ENCODE peak calls at places on chromosomes 13 and 19, in eight cellular contexts. One of them, this sample, is unnamed.

GRCh38 chr13:74206855-74207254 is 72.7 kb upstream of the KLF12 start:
- DNase-seq in B cell: no peak
- DNase-seq in pancreas: no peak
- DNase-seq in choroid plexus epithelial cell: no peak
- DNase-seq in lower leg skin: no peak
- DNase-seq in BJ: no peak
- DNase-seq in GM06990: no peak
- DNase-seq in GM23338: no peak
- DNase-seq in this sample: no peak

GRCh38 chr13:80276371-80277289 is 64.3 kb downstream of the SPRY2 start:
- DNase-seq in B cell: no peak
- DNase-seq in pancreas: no peak
- DNase-seq in choroid plexus epithelial cell: peak
- DNase-seq in lower leg skin: no peak
- DNase-seq in BJ: no peak
- DNase-seq in GM06990: no peak
- DNase-seq in GM23338: peak
- DNase-seq in this sample: no peak

GRCh38 chr19:15926484-15926883 is 7.8 kb downstream of the CYP4F11 start:
- DNase-seq in B cell: no peak
- DNase-seq in pancreas: peak
- DNase-seq in choroid plexus epithelial cell: no peak
- DNase-seq in lower leg skin: no peak
- DNase-seq in BJ: no peak
- DNase-seq in GM06990: no peak
- DNase-seq in GM23338: no peak
- DNase-seq in this sample: no peak

GRCh38 chr19:5263615-5264014 is 77.0 kb downstream of the PTPRS start:
- DNase-seq in B cell: no peak
- DNase-seq in pancreas: no peak
- DNase-seq in choroid plexus epithelial cell: no peak
- DNase-seq in lower leg skin: no peak
- DNase-seq in BJ: no peak
- DNase-seq in GM06990: no peak
- DNase-seq in GM23338: no peak
- DNase-seq in this sample: no peak

GRCh38 chr19:53775524-53775923 is 48.6 kb downstream of the NLRP12 start:
- DNase-seq in B cell: no peak
- DNase-seq in pancreas: no peak
- DNase-seq in choroid plexus epithelial cell: no peak
- DNase-seq in lower leg skin: no peak
- DNase-seq in BJ: no peak
- DNase-seq in GM06990: no peak
- DNase-seq in GM23338: no peak
- DNase-seq in this sample: no peak

GRCh38 chr19:17210296-17210695 is 4.9 kb upstream of the USE1 start:
- DNase-seq in B cell: no peak
- DNase-seq in pancreas: no peak
- DNase-seq in choroid plexus epithelial cell: no peak
- DNase-seq in lower leg skin: no peak
- DNase-seq in BJ: no peak
- DNase-seq in GM06990: no peak
- DNase-seq in GM23338: no peak
- DNase-seq in this sample: no peak

GRCh38 chr13:40980466-40980865 is 38.6 kb downstream of the ELF1 start:
- DNase-seq in B cell: no peak
- DNase-seq in pancreas: no peak
- DNase-seq in choroid plexus epithelial cell: no peak
- DNase-seq in lower leg skin: no peak
- DNase-seq in BJ: no peak
- DNase-seq in GM06990: no peak
- DNase-seq in GM23338: no peak
- DNase-seq in this sample: no peak

GRCh38 chr19:2171349-2172145 is 7.8 kb downstream of the DOT1L start:
- DNase-seq in B cell: peak
- DNase-seq in pancreas: peak
- DNase-seq in choroid plexus epithelial cell: peak
- DNase-seq in lower leg skin: no peak
- DNase-seq in BJ: no peak
- DNase-seq in GM06990: peak
- DNase-seq in GM23338: peak
- DNase-seq in this sample: no peak

GRCh38 chr19:610801-611505 is 21.3 kb downstream of the HCN2 start:
- DNase-seq in B cell: no peak
- DNase-seq in pancreas: no peak
- DNase-seq in choroid plexus epithelial cell: peak
- DNase-seq in lower leg skin: no peak
- DNase-seq in BJ: no peak
- DNase-seq in GM06990: peak
- DNase-seq in GM23338: no peak
- DNase-seq in this sample: peak

GRCh38 chr19:32869369-32870153 is at the start of gene SLC7A9:
- DNase-seq in B cell: no peak
- DNase-seq in pancreas: no peak
- DNase-seq in choroid plexus epithelial cell: no peak
- DNase-seq in lower leg skin: peak
- DNase-seq in BJ: no peak
- DNase-seq in GM06990: no peak
- DNase-seq in GM23338: no peak
- DNase-seq in this sample: peak

GRCh38 chr13:30141773-30142501 is 165.4 kb downstream of the KATNAL1 start:
- DNase-seq in B cell: no peak
- DNase-seq in pancreas: no peak
- DNase-seq in choroid plexus epithelial cell: no peak
- DNase-seq in lower leg skin: no peak
- DNase-seq in BJ: no peak
- DNase-seq in GM06990: no peak
- DNase-seq in GM23338: no peak
- DNase-seq in this sample: no peak

GRCh38 chr19:40896418-40896796 is 14.4 kb upstream of the CYP2A7 start:
- DNase-seq in B cell: no peak
- DNase-seq in pancreas: no peak
- DNase-seq in choroid plexus epithelial cell: no peak
- DNase-seq in lower leg skin: no peak
- DNase-seq in BJ: no peak
- DNase-seq in GM06990: no peak
- DNase-seq in GM23338: no peak
- DNase-seq in this sample: no peak

GRCh38 chr13:64709079-64709478 is 2521.1 kb downstream of the PCDH9 start:
- DNase-seq in B cell: no peak
- DNase-seq in pancreas: no peak
- DNase-seq in choroid plexus epithelial cell: peak
- DNase-seq in lower leg skin: no peak
- DNase-seq in BJ: no peak
- DNase-seq in GM06990: no peak
- DNase-seq in GM23338: no peak
- DNase-seq in this sample: no peak

GRCh38 chr13:75636339-75637095 is 387 bp downstream of the LMO7 start:
- DNase-seq in B cell: peak
- DNase-seq in pancreas: peak
- DNase-seq in choroid plexus epithelial cell: peak
- DNase-seq in lower leg skin: no peak
- DNase-seq in BJ: no peak
- DNase-seq in GM06990: peak
- DNase-seq in GM23338: peak
- DNase-seq in this sample: no peak

GRCh38 chr13:51539887-51540286 is 44.4 kb upstream of the WDFY2 start:
- DNase-seq in B cell: no peak
- DNase-seq in pancreas: no peak
- DNase-seq in choroid plexus epithelial cell: peak
- DNase-seq in lower leg skin: no peak
- DNase-seq in BJ: no peak
- DNase-seq in GM06990: no peak
- DNase-seq in GM23338: no peak
- DNase-seq in this sample: no peak

GRCh38 chr19:8036438-8037099 is 16.0 kb upstream of the CCL25 start:
- DNase-seq in B cell: no peak
- DNase-seq in pancreas: no peak
- DNase-seq in choroid plexus epithelial cell: no peak
- DNase-seq in lower leg skin: no peak
- DNase-seq in BJ: no peak
- DNase-seq in GM06990: no peak
- DNase-seq in GM23338: no peak
- DNase-seq in this sample: no peak

GRCh38 chr13:54449922-54450321 is 1421.3 kb downstream of the OLFM4 start:
- DNase-seq in B cell: no peak
- DNase-seq in pancreas: no peak
- DNase-seq in choroid plexus epithelial cell: no peak
- DNase-seq in lower leg skin: no peak
- DNase-seq in BJ: no peak
- DNase-seq in GM06990: no peak
- DNase-seq in GM23338: peak
- DNase-seq in this sample: no peak

GRCh38 chr13:35475960-35476943 is at the start of gene MAB21L1:
- DNase-seq in B cell: peak
- DNase-seq in pancreas: no peak
- DNase-seq in choroid plexus epithelial cell: peak
- DNase-seq in lower leg skin: peak
- DNase-seq in BJ: peak
- DNase-seq in GM06990: no peak
- DNase-seq in GM23338: peak
- DNase-seq in this sample: no peak

GRCh38 chr19:48308695-48309586 is 16.4 kb upstream of the EMP3 start:
- DNase-seq in B cell: no peak
- DNase-seq in pancreas: no peak
- DNase-seq in choroid plexus epithelial cell: peak
- DNase-seq in lower leg skin: no peak
- DNase-seq in BJ: no peak
- DNase-seq in GM06990: no peak
- DNase-seq in GM23338: peak
- DNase-seq in this sample: no peak
- TF ChIP-seq CTCF in B cell: no peak
- TF ChIP-seq CTCF in pancreas: no peak
- TF ChIP-seq CTCF in choroid plexus epithelial cell: peak
- TF ChIP-seq CTCF in lower leg skin: no peak
- TF ChIP-seq CTCF in BJ: peak
- TF ChIP-seq CTCF in GM06990: peak
- TF ChIP-seq CTCF in GM23338: peak
- TF ChIP-seq CTCF in this sample: no peak

GRCh38 chr19:55098716-55099556 is 18.5 kb downstream of the PPP1R12C start:
- DNase-seq in B cell: peak
- DNase-seq in pancreas: no peak
- DNase-seq in choroid plexus epithelial cell: no peak
- DNase-seq in lower leg skin: no peak
- DNase-seq in BJ: no peak
- DNase-seq in GM06990: no peak
- DNase-seq in GM23338: no peak
- DNase-seq in this sample: no peak
- TF ChIP-seq CTCF in B cell: no peak
- TF ChIP-seq CTCF in pancreas: no peak
- TF ChIP-seq CTCF in choroid plexus epithelial cell: no peak
- TF ChIP-seq CTCF in lower leg skin: no peak
- TF ChIP-seq CTCF in BJ: no peak
- TF ChIP-seq CTCF in GM06990: no peak
- TF ChIP-seq CTCF in GM23338: peak
- TF ChIP-seq CTCF in this sample: no peak

GRCh38 chr19:13241321-13242104 is 91.3 kb downstream of the IER2 start:
- DNase-seq in B cell: no peak
- DNase-seq in pancreas: no peak
- DNase-seq in choroid plexus epithelial cell: no peak
- DNase-seq in lower leg skin: no peak
- DNase-seq in BJ: no peak
- DNase-seq in GM06990: no peak
- DNase-seq in GM23338: peak
- DNase-seq in this sample: no peak
- TF ChIP-seq CTCF in B cell: no peak
- TF ChIP-seq CTCF in pancreas: no peak
- TF ChIP-seq CTCF in choroid plexus epithelial cell: peak
- TF ChIP-seq CTCF in lower leg skin: no peak
- TF ChIP-seq CTCF in BJ: no peak
- TF ChIP-seq CTCF in GM06990: peak
- TF ChIP-seq CTCF in GM23338: peak
- TF ChIP-seq CTCF in this sample: peak

DNA sequence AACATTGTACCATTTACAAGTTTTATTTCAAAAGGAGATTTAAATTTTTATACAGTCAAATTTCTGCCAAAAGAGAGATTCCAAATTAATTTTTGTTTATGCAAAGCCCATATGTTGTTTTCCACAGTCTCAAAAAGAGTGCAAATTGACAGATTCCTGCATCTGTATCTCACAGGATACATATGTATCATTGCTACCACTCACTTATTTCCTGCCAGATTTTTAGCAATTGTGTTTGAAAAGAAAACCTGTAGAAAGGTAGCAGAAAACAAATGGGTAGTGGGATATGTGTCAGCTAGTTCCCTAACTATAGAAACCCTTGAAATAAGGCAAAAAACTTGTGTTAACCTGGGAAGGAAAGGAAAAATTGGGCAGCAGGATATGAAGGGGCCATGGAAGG is 46.2 kb downstream of the DGKH start:
- DNase-seq in B cell: no peak
- DNase-seq in pancreas: no peak
- DNase-seq in choroid plexus epithelial cell: no peak
- DNase-seq in lower leg skin: no peak
- DNase-seq in BJ: no peak
- DNase-seq in GM06990: no peak
- DNase-seq in GM23338: no peak
- DNase-seq in this sample: no peak
- TF ChIP-seq CTCF in B cell: no peak
- TF ChIP-seq CTCF in pancreas: no peak
- TF ChIP-seq CTCF in choroid plexus epithelial cell: no peak
- TF ChIP-seq CTCF in lower leg skin: no peak
- TF ChIP-seq CTCF in BJ: no peak
- TF ChIP-seq CTCF in GM06990: no peak
- TF ChIP-seq CTCF in GM23338: no peak
- TF ChIP-seq CTCF in this sample: no peak

This sample was measured in osteocyte.